ENCODE peak calls at places on chromosome 18, in five cellular contexts. M is H54; X is amygdala; T is nephron progenitor cell; V is activated CD8-positive, alpha-beta T cell treated with anti-CD3 and anti-CD28 coated beads for 36 hours. D is an unnamed sample.

GRCh38 chr18:22932885-22933205 is 283 bp upstream of the RBBP8 start:
- DNase-seq in M (peak), X (no peak), T (no peak), V (no peak), D (no peak)

GRCh38 chr18:22503803-22504202 is 86.1 kb upstream of the CTAGE1 start:
- DNase-seq in M (no peak), X (no peak), T (no peak), V (no peak), D (no peak)

GRCh38 chr18:47931707-47932103 is 1.2 kb upstream of the SMAD2 start:
- DNase-seq in M (no peak), X (no peak), T (no peak), V (peak), D (no peak)

GRCh38 chr18:32730068-32730467 is 42.8 kb downstream of the KLHL14 start:
- DNase-seq in M (no peak), X (no peak), T (no peak), V (no peak), D (no peak)

GRCh38 chr18:62125702-62126101 is 61.2 kb downstream of the PIGN start:
- DNase-seq in M (no peak), X (no peak), T (no peak), V (no peak), D (no peak)

GRCh38 chr18:2905802-2906521 is 59.2 kb downstream of the EMILIN2 start:
- DNase-seq in M (no peak), X (no peak), T (peak), V (peak), D (no peak)

GRCh38 chr18:21439453-21439852 is 161.1 kb downstream of the ESCO1 start:
- DNase-seq in M (peak), X (no peak), T (no peak), V (no peak), D (peak)

GRCh38 chr18:41905786-41906527 is 49.1 kb upstream of the PIK3C3 start:
- DNase-seq in M (no peak), X (no peak), T (no peak), V (no peak), D (no peak)

GRCh38 chr18:47627030-47627429 is 303.4 kb downstream of the SMAD2 start:
- DNase-seq in M (no peak), X (no peak), T (no peak), V (no peak), D (no peak)

GRCh38 chr18:22465859-22466602 is 48.3 kb upstream of the CTAGE1 start:
- DNase-seq in M (peak), X (no peak), T (no peak), V (peak), D (peak)

GRCh38 chr18:23263551-23264235 is 128.4 kb downstream of the CABLES1 start:
- DNase-seq in M (no peak), X (no peak), T (no peak), V (no peak), D (no peak)

GRCh38 chr18:78583739-78584066 is 395.9 kb upstream of the SALL3 start:
- DNase-seq in M (no peak), X (no peak), T (no peak), V (no peak), D (no peak)

GRCh38 chr18:2654105-2654827 is 1.3 kb upstream of the SMCHD1 start:
- DNase-seq in M (no peak), X (no peak), T (no peak), V (no peak), D (no peak)

GRCh38 chr18:61833387-61833786 is 59.4 kb downstream of the RNF152 start:
- DNase-seq in M (no peak), X (no peak), T (no peak), V (no peak), D (no peak)

GRCh38 chr18:79227617-79228016 is 158.4 kb downstream of the ATP9B start:
- DNase-seq in M (no peak), X (no peak), T (no peak), V (no peak), D (no peak)

GRCh38 chr18:41600693-41601391 is 354.2 kb upstream of the PIK3C3 start:
- DNase-seq in M (no peak), X (no peak), T (no peak), V (no peak), D (no peak)

GRCh38 chr18:10951631-10952544 is 197.5 kb downstream of the PIEZO2 start:
- DNase-seq in M (no peak), X (no peak), T (no peak), V (no peak), D (no peak)

GRCh38 chr18:34493099-34493544 is 217.0 kb upstream of the DTNA start:
- DNase-seq in M (peak), X (peak), T (peak), V (peak), D (peak)

GRCh38 chr18:32730620-32731021 is 42.2 kb downstream of the KLHL14 start:
- DNase-seq in M (no peak), X (no peak), T (no peak), V (no peak), D (no peak)

GRCh38 chr18:13138822-13139139 is 79.8 kb upstream of the LDLRAD4 start:
- DNase-seq in M (no peak), X (no peak), T (no peak), V (peak), D (no peak)

GRCh38 chr18:44744206-44745180 is 63.8 kb downstream of the SETBP1 start:
- DNase-seq in M (no peak), X (peak), T (peak), V (no peak), D (no peak)

GRCh38 chr18:7778181-7778580 is 211.1 kb downstream of the PTPRM start:
- DNase-seq in M (no peak), X (no peak), T (no peak), V (no peak), D (no peak)

GRCh38 chr18:46406539-46406932 is 250.5 kb downstream of the LOXHD1 start:
- DNase-seq in M (no peak), X (no peak), T (no peak), V (no peak), D (no peak)

GRCh38 chr18:50076245-50076644 is 118.7 kb downstream of the MYO5B start:
- DNase-seq in M (no peak), X (no peak), T (no peak), V (no peak), D (no peak)

GRCh38 chr18:13725566-13726227 is 661 bp downstream of the FAM210A start:
- DNase-seq in M (no peak), X (no peak), T (no peak), V (no peak), D (no peak)

GRCh38 chr18:34695300-34695699 is 14.8 kb upstream of the DTNA start:
- DNase-seq in M (no peak), X (no peak), T (peak), V (no peak), D (no peak)

GRCh38 chr18:24786027-24786426 is 325.6 kb downstream of the HRH4 start:
- DNase-seq in M (no peak), X (no peak), T (no peak), V (no peak), D (no peak)

D was measured in kidney epithelial cell.